ENCODE peak calls at places on chromosomes 11 and 22, in five cellular contexts. Z, T, J, Q and C are unnamed samples. For H3K36me3 and H3K27me3, the result is how much of the 10 kb centered on the place peaks cover.

GRCh38 chr11:126282361-126282741 is 542 bp upstream of the TIRAP start:
- DNase-seq in T (peak), Z (peak), J (no peak), Q (peak), C (no peak)

GRCh38 chr11:65859134-65859811 is 960 bp upstream of the MUS81 start:
- DNase-seq in J (peak), T (peak), Z (peak), Q (peak), C (peak)

GRCh38 chr11:5489571-5490357 is 1.3 kb downstream of the OR52D1 start:
- DNase-seq in T (no peak), J (no peak), Z (no peak), Q (no peak), C (no peak)

GRCh38 chr11:126229782-126230540 is 18.4 kb downstream of the FAM118B start:
- DNase-seq in Z (no peak), J (no peak), T (no peak), Q (no peak), C (no peak)

GRCh38 chr11:94885581-94885980 is 87.8 kb downstream of the CWC15 start:
- DNase-seq in T (no peak), J (no peak), Q (no peak), Z (peak), C (no peak)

GRCh38 chr11:74373382-74373781 is 24.9 kb downstream of the PGM2L1 start:
- DNase-seq in Z (peak), T (no peak), J (no peak), Q (no peak), C (no peak)

GRCh38 chr11:68584097-68584496 is 100.2 kb upstream of the GAL start:
- DNase-seq in T (peak), Z (peak), Q (peak), J (peak), C (peak)

GRCh38 chr22:20508815-20509271 is 1.4 kb downstream of the MED15 start:
- DNase-seq in Z (no peak), J (no peak), Q (no peak), T (no peak), C (no peak)

GRCh38 chr11:70555092-70555491 is 156.8 kb downstream of the CTTN start:
- DNase-seq in J (no peak), Z (no peak), T (no peak), Q (no peak), C (no peak)

DNA sequence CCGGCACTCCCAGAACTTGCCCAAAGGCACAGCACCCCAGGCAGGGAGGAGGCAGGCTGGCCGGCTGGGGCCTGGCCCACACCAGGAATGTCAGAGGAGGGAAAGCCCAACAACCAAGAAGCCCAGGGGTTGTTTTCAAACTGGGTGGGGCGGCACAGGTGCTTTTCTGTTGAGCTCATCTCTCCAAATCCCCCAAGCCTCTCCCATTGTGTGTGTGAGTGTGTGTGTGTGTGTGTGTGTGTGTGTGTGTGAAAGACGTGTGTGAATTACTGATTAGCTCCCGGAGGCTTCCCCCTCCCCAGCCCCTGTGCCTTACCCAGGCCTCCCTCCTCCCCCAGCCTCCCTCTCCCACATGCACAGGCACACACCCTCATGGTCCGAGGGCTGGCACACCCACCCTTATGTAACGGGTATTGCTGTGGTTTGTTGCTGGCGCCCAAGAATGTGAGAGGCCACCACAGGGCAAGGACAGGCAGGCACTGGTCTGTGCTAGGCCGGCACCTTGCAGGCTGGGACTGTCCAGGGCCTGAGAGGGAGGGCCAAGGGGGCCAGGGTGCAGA is 15.9 kb downstream of the TRIM29 start:
- DNase-seq in Z (peak), T (peak), J (no peak), Q (no peak), C (no peak)
- H3K27ac ChIP-seq in Z (peak), T (peak), J (no peak), Q (no peak), C (no peak)

GRCh38 chr11:62888406-62888805 is 7.7 kb downstream of the SLC3A2 start:
- DNase-seq in J (no peak), Q (no peak), Z (no peak), T (no peak), C (no peak)

GRCh38 chr11:62883677-62884076 is 3.0 kb downstream of the SLC3A2 start:
- DNase-seq in Z (no peak), Q (no peak), J (no peak), T (no peak), C (no peak)

GRCh38 chr11:62882428-62882742 is 1.7 kb downstream of the SLC3A2 start:
- DNase-seq in Q (no peak), J (no peak), T (no peak), Z (no peak), C (no peak)

GRCh38 chr11:62882811-62883496 is 2.3 kb downstream of the SLC3A2 start:
- DNase-seq in Q (no peak), Z (no peak), T (no peak), J (no peak), C (no peak)

DNA sequence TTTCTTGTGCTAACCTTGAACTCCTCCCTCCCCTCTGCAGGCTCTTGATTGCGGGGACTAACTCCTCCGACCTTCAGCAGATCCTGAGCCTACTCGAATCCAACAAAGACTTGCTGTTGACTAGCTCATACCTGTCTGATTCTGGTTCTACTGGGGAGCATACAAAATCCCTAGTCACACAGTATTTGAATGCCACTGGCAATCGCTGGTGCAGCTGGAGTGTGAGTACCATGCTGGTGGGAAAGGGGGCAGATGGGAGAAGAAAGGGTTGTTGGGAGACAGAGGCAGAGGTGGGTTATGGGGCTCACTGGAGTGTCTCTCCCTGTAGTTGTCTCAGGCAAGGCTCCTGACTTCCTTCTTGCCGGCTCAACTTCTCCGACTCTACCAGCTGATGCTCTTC is 4.4 kb downstream of the SLC3A2 start:
- DNase-seq in Q (no peak), T (no peak), Z (no peak), J (no peak), C (no peak)
- H3K36me3 ChIP-seq in Q (half or more), T (half or more), Z (half or more), J (half or more), C (half or more)

GRCh38 chr11:118142809-118143208 is 9.8 kb downstream of the SCN4B start:
- DNase-seq in Z (peak), Q (no peak), T (peak), J (peak), C (no peak)
- H3K27me3 ChIP-seq in Z (half or more), Q (under half), T (under half), J (half or more), C (under half)

DNA sequence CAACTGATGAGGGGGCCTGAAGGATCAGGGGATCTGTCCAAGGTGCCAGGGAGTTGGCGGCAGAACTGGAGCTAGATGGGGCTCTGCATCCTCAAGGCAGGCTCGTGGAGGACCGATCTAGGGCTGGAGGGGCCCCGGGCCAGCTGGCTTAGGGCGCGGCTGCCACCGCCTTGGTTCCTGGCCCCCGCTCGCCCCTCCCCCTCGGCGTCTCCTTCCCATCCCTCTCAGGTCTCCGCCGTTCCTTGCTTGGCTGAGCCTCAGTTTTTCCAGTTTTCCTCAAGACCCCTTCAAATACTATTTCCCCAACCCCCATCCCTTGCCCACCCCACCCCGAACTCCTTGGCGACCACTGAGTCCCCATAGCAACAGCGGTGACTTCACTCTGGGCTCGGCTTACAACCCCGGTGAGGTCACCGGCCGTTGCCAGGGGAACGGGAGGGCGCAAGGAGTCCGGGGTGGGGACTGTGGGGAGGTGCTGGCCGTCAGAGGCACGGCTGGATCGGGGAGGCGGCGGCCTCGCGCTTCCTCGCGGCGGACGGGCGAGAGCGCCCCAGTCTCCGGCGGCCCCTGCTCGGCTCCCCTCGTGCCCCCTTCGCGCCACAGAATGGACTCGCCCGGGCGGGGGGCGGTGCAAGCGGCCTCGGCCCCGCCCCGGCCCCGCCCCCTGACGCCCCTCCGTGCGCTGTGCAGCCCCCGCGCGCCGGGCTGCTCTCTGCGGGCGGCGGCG is 7.5 kb downstream of the FREY1 start:
- DNase-seq in J (no peak), Q (peak), Z (peak), T (peak), C (peak)
- H3K27ac ChIP-seq in J (no peak), Q (peak), Z (no peak), T (no peak), C (no peak)

GRCh38 chr22:23698673-23699235 is 7.9 kb downstream of the RGL4 start:
- DNase-seq in T (no peak), Z (no peak), J (no peak), Q (no peak), C (no peak)
- H3K36me3 ChIP-seq in T (under half), Z (under half), J (under half), Q (under half), C (under half)

DNA sequence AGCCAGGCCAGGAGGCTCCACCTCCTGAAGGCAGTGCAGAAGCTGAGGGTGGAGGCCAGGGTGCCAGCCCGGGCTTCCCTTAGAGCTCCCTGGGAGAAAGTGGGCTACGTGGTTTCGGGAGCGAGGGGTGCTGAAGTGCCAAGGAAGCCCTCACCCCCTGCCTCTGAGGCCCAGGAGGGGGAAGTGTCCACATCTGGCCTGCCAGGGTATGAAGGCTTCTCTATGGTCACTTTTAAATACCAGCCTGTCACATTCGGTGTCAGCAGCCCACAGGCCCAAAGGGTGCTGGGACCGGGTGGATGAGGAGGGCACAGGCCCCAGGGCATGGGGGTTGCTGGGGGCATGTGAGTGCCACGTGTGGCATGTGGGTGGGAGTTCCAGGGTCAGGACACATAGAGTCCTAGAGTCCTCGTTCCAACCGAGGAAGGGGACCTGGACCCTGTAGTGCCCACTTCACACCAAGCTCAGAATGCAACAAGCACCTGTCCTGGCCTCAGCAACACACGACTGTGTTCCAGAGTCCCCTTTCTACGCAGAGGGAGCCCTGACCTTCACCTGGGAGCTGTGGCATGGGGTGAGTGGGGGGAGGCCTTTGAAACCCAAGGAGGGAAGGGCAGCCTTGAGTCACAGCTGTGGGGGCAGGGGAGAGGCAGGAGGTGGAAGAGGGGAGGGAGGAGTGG is 1.7 kb downstream of the SHISA8 start:
- DNase-seq in T (no peak), Q (no peak), J (no peak), Z (no peak), C (no peak)
- H3K27me3 ChIP-seq in T (half or more), Q (half or more), J (half or more), Z (under half), C (half or more)

DNA sequence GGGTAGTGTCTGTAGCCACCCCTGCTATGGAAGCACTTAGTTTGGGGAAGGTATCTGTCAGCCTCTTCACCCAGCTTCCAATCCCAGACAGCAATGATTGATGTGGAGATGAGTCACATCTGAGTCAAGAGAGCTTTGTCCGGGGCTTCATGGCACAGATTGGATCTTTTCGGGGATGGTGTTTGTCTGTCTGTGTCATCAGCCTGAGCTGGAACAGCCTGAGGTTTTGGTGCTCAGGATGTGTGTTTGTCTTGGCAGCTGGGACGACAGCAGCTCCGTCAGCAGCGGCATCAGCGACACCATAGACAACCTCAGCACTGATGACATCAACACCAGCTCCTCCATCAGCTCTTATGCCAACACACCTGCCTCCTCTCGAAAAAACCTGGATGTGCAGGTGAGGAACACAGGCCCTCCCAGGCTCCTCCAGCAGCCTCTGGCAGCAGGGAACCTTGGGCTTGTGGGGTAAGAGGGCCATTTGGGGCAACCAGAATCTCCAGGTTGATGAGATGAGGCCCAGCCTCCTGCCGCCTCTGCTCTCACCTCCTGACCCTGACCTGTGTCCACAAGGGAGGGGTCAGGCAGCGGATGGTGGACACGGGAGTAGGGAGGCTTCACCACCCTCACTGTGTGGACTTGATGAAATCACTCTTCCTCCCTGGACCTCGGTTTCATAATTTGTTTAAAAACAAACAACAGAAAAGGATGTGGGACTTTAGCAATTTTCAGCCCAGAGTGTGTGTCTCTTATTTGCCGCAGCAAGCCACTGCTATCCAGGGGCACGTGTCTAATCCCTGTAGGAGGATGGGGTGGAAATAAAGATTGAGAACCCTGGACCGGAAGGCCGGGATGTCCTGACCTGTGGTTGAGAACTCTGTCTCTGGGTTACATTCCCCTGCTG is 124.3 kb downstream of the DBX1 start:
- DNase-seq in T (no peak), Q (peak), J (no peak), Z (peak), C (no peak)
- H3K27ac ChIP-seq in T (no peak), Q (peak), J (no peak), Z (peak), C (no peak)